ENCODE peak calls at places on chromosomes 4 and X, in six cellular contexts. Y, E, R, W, A and V are unnamed samples.

GRCh38 chr4:113978561-113979156 is 788 bp downstream of the ARSJ start:
- ATAC-seq in Y (peak; percentile 48), E (peak; percentile 70), R (peak; percentile 25), W (no peak), A (no peak), V (peak; percentile 25)

GRCh38 chr4:180059216-180059881 is 2183.9 kb upstream of the TENM3 start:
- ATAC-seq in Y (no peak), E (peak; percentile 23), R (peak; percentile 17), W (no peak), A (no peak), V (no peak)

GRCh38 chr4:57628004-57628403 is 517.8 kb upstream of the IGFBP7 start:
- ATAC-seq in Y (no peak), E (no peak), R (no peak), W (no peak), A (no peak), V (no peak)

GRCh38 chrX:133390647-133391046 is 24.6 kb downstream of the GPC4 start:
- ATAC-seq in Y (no peak), E (no peak), R (no peak), W (no peak), A (no peak), V (no peak)

GRCh38 chrX:154090731-154091130 is 6.8 kb downstream of the MECP2 start:
- ATAC-seq in Y (no peak), E (no peak), R (no peak), W (no peak), A (no peak), V (no peak)

GRCh38 chr4:71587995-71588394 is 195.9 kb downstream of the GC start:
- ATAC-seq in Y (no peak), E (no peak), R (no peak), W (no peak), A (no peak), V (no peak)

GRCh38 chr4:137705171-137705783 is 173.0 kb upstream of the PCDH18 start:
- ATAC-seq in Y (no peak), E (no peak), R (no peak), W (no peak), A (no peak), V (peak; percentile 86)

GRCh38 chr4:25878676-25879075 is 15.9 kb upstream of the SEL1L3 start:
- ATAC-seq in Y (no peak), E (no peak), R (no peak), W (no peak), A (no peak), V (no peak)

GRCh38 chr4:184252136-184253071 is 34.7 kb upstream of the ENPP6 start:
- ATAC-seq in Y (no peak), E (no peak), R (no peak), W (no peak), A (no peak), V (no peak)

GRCh38 chr4:185096032-185096653 is 46.9 kb upstream of the SLC25A4 start:
- ATAC-seq in Y (no peak), E (no peak), R (no peak), W (no peak), A (peak; percentile 56), V (no peak)

GRCh38 chr4:118953276-118953675 is 64.6 kb downstream of the SYNPO2 start:
- ATAC-seq in Y (no peak), E (no peak), R (no peak), W (no peak), A (no peak), V (no peak)

GRCh38 chr4:76704133-76704881 is 193.6 kb downstream of the SOWAHB start:
- ATAC-seq in Y (peak; percentile 68), E (peak; percentile 74), R (no peak), W (no peak), A (no peak), V (peak; percentile 40)

GRCh38 chr4:168831919-168832745 is 177.9 kb downstream of the CBR4 start:
- ATAC-seq in Y (peak; percentile 89), E (peak; percentile 87), R (peak; percentile 90), W (peak; percentile 99), A (peak; percentile 91), V (peak; percentile 90)
- TF ChIP-seq POLR2A in Y (no peak), E (peak; percentile 92), R (no peak), W (no peak), A (no peak), V (peak; percentile 98)

DNA sequence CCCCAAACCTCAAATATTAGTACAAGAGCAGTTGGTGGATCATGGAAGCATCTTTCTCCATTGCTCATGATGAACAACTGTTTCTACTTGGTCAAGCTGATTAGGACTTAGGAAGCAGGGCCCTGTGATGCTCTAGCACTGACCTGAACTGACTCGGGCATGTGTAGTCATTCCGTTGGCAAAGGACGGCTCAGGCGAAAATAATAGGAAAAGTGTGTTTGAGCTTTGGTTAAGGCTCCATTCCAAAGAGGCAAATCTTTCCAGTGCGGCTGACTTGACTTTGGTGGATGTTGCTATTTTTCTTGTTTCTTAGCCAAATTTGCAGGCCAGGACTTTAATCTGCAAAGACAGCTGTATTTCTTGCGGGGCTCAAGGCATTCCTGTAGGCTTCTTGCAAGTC is 39.5 kb downstream of the ZNF518B start:
- ATAC-seq in Y (no peak), E (no peak), R (no peak), W (no peak), A (no peak), V (no peak)
- TF ChIP-seq EP300 in Y (no peak), E (no peak), R (no peak), W (no peak), A (no peak), V (no peak)

GRCh38 chr4:151860561-151861093 is 99.8 kb upstream of the GATB start:
- ATAC-seq in Y (no peak), E (no peak), R (no peak), W (no peak), A (no peak), V (no peak)
- H3K4me1 ChIP-seq in Y (peaks cover 3% of the 10 kb centered on the region), E (no peaks in the 10 kb centered on the region), R (no peaks in the 10 kb centered on the region), W (no peaks in the 10 kb centered on the region), A (no peaks in the 10 kb centered on the region), V (no peaks in the 10 kb centered on the region)

GRCh38 chrX:49002091-49002935 is at the start of gene GRIPAP1:
- ATAC-seq in Y (peak; percentile 93), E (peak; percentile 92), R (peak; percentile 85), W (peak; percentile 90), A (peak; percentile 82), V (peak; percentile 92)
- TF ChIP-seq POLR2A in Y (no peak), E (peak; percentile 69), R (no peak), W (peak; percentile 87), A (peak; percentile 94), V (peak; percentile 46)

GRCh38 chr4:38940476-38940875 is 72.9 kb downstream of the FAM114A1 start:
- ATAC-seq in Y (no peak), E (no peak), R (no peak), W (no peak), A (no peak), V (no peak)

GRCh38 chr4:38948551-38948950 is 80.9 kb downstream of the FAM114A1 start:
- ATAC-seq in Y (no peak), E (peak; percentile 68), R (no peak), W (no peak), A (no peak), V (peak; percentile 97)

GRCh38 chr4:38939150-38939549 is 71.5 kb downstream of the FAM114A1 start:
- ATAC-seq in Y (no peak), E (no peak), R (no peak), W (no peak), A (peak; percentile 95), V (no peak)

DNA sequence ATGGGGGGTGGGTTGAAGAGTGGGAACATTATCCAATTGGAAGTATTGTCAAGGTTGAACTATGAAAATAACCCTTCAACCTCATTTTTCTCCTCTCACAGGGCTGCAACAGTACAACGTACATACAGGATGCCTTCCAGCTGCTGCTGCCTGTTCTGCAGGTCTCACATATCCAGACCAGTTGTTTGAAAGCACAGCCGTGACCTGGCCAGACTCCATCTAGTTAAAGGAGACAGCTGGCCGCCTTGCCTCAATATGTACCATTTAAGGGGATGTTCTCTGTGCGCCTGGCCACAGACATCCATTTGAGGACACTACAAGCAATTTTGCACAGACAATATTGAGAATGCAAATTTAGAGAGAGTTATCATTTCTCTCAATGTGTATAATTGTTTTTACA is 75.7 kb downstream of the FAM114A1 start:
- ATAC-seq in Y (no peak), E (no peak), R (no peak), W (no peak), A (no peak), V (peak; percentile 86)
- TF ChIP-seq EP300 in Y (no peak), E (no peak), R (no peak), W (no peak), A (no peak), V (no peak)

DNA sequence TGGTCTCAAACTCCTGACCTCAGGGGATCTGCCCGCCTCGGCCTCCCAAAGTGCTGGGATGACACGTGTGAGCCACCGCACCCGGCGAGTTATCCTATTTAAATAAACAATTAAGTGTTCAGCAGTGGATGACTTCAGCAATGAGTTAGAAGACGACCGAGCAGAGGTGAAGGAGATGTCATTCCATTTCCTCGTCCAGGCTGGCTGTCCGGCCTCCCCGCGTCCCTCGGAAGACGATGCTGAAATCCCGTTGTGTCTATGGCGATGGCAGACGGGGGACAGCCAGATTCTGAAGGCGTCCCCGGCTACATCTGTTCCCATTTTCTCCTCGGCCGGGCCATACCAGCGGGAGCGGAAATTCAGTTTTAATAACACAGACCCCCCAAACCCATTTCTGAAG is 209.8 kb downstream of the CRLF2 start:
- ATAC-seq in Y (no peak), E (no peak), R (no peak), W (no peak), A (no peak), V (no peak)
- H3K4me1 ChIP-seq in Y (no peaks in the 10 kb centered on the region), E (no peaks in the 10 kb centered on the region), R (no peaks in the 10 kb centered on the region), W (no peaks in the 10 kb centered on the region), A (peaks cover 7% of the 10 kb centered on the region), V (no peaks in the 10 kb centered on the region)

DNA sequence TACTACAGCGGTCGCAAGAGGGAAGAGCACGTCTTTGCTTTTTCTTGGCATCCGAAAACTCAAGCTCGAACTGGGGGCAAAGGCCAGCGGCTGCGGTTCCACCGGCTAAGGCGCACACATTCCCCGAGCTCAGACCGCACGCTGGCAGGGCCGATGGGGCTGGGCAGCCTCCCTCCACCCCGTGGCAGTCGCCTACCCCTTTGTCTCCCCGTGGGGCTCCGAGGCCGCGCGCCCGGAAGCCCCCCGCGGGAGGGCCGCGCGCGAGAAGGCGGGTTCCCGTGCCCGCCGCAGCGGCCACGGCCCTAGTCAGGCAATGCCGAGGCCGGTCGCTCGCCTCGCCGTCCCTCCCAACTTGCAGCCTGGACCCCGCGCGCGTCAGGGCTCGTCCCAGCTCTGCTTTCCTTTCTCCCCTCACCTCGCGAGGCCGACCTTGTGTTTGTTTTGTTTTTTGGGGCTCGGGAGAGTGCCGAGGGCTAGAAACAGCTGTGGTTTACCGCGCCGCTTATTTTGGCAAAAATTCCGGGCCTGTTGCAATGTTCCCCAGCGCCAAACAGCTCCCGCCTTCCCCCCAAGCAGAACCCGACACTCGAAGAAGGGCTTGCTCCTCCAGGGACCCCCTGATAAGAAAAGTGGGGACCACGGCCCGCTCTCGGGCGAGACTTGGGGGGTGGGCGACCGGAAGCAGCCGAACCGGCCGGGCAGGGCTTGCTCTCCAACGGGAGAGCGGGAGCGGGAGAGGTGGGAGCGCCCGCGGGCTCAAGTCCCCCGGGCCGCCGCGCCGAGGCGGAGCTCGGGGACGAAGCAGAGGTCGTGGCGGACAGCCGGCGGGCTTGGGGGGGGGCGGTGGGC is 553 bp upstream of the N4BP2 start:
- ATAC-seq in Y (peak; percentile 39), E (peak; percentile 45), R (peak; percentile 52), W (peak; percentile 47), A (peak; percentile 51), V (peak; percentile 35)
- TF ChIP-seq POLR2A in Y (no peak), E (peak; percentile 54), R (peak; percentile 78), W (peak; percentile 65), A (peak; percentile 87), V (peak; percentile 88)